ENCODE peak calls at places on chromosome 11, in eight cellular contexts. One of them, this sample, is unnamed.

GRCh38 chr11:106724293-106724892 is 293.9 kb downstream of the GUCY1A2 start:
- DNase-seq in upper lobe of left lung: no peak
- DNase-seq in transverse colon: no peak
- DNase-seq in GM12891: no peak
- DNase-seq in Panc1: no peak
- DNase-seq in GM23338: no peak
- DNase-seq in SK-N-SH: no peak
- DNase-seq in esophagus muscularis mucosa: no peak
- DNase-seq in this sample: no peak

GRCh38 chr11:65134240-65134951 is at the start of gene SYVN1:
- DNase-seq in upper lobe of left lung: peak
- DNase-seq in transverse colon: peak
- DNase-seq in GM12891: peak
- DNase-seq in Panc1: peak
- DNase-seq in GM23338: peak
- DNase-seq in SK-N-SH: peak
- DNase-seq in esophagus muscularis mucosa: peak
- DNase-seq in this sample: peak

GRCh38 chr11:62601114-62601363 is 626 bp downstream of the MTA2 start:
- DNase-seq in upper lobe of left lung: peak
- DNase-seq in transverse colon: peak
- DNase-seq in GM12891: no peak
- DNase-seq in Panc1: no peak
- DNase-seq in GM23338: no peak
- DNase-seq in SK-N-SH: no peak
- DNase-seq in esophagus muscularis mucosa: no peak
- DNase-seq in this sample: no peak

GRCh38 chr11:12042215-12042676 is 33.8 kb upstream of the DKK3 start:
- DNase-seq in upper lobe of left lung: no peak
- DNase-seq in transverse colon: no peak
- DNase-seq in GM12891: no peak
- DNase-seq in Panc1: no peak
- DNase-seq in GM23338: peak
- DNase-seq in SK-N-SH: no peak
- DNase-seq in esophagus muscularis mucosa: no peak
- DNase-seq in this sample: no peak

GRCh38 chr11:107549253-107549953 is 16.1 kb downstream of the ALKBH8 start:
- DNase-seq in upper lobe of left lung: no peak
- DNase-seq in transverse colon: no peak
- DNase-seq in GM12891: no peak
- DNase-seq in Panc1: no peak
- DNase-seq in GM23338: peak
- DNase-seq in SK-N-SH: peak
- DNase-seq in esophagus muscularis mucosa: no peak
- DNase-seq in this sample: no peak

GRCh38 chr11:65182258-65183170 is 786 bp downstream of the CAPN1 start:
- DNase-seq in upper lobe of left lung: peak
- DNase-seq in transverse colon: peak
- DNase-seq in GM12891: peak
- DNase-seq in Panc1: no peak
- DNase-seq in GM23338: peak
- DNase-seq in SK-N-SH: no peak
- DNase-seq in esophagus muscularis mucosa: no peak
- DNase-seq in this sample: no peak

GRCh38 chr11:11020747-11021149 is 162.9 kb upstream of the ZBED5 start:
- DNase-seq in upper lobe of left lung: no peak
- DNase-seq in transverse colon: no peak
- DNase-seq in GM12891: no peak
- DNase-seq in Panc1: no peak
- DNase-seq in GM23338: peak
- DNase-seq in SK-N-SH: peak
- DNase-seq in esophagus muscularis mucosa: no peak
- DNase-seq in this sample: no peak

GRCh38 chr11:637593-638507 is 781 bp downstream of the DRD4 start:
- DNase-seq in upper lobe of left lung: no peak
- DNase-seq in transverse colon: no peak
- DNase-seq in GM12891: no peak
- DNase-seq in Panc1: no peak
- DNase-seq in GM23338: peak
- DNase-seq in SK-N-SH: peak
- DNase-seq in esophagus muscularis mucosa: no peak
- DNase-seq in this sample: no peak

GRCh38 chr11:123483058-123483457 is 53.0 kb downstream of the GRAMD1B start:
- DNase-seq in upper lobe of left lung: no peak
- DNase-seq in transverse colon: no peak
- DNase-seq in GM12891: no peak
- DNase-seq in Panc1: no peak
- DNase-seq in GM23338: no peak
- DNase-seq in SK-N-SH: no peak
- DNase-seq in esophagus muscularis mucosa: no peak
- DNase-seq in this sample: no peak

GRCh38 chr11:94909371-94909820 is 64.0 kb downstream of the CWC15 start:
- DNase-seq in upper lobe of left lung: no peak
- DNase-seq in transverse colon: no peak
- DNase-seq in GM12891: no peak
- DNase-seq in Panc1: no peak
- DNase-seq in GM23338: no peak
- DNase-seq in SK-N-SH: no peak
- DNase-seq in esophagus muscularis mucosa: no peak
- DNase-seq in this sample: no peak

GRCh38 chr11:1238767-1239595 is 16.1 kb downstream of the MUC5B start:
- DNase-seq in upper lobe of left lung: no peak
- DNase-seq in transverse colon: peak
- DNase-seq in GM12891: no peak
- DNase-seq in Panc1: no peak
- DNase-seq in GM23338: peak
- DNase-seq in SK-N-SH: no peak
- DNase-seq in esophagus muscularis mucosa: no peak
- DNase-seq in this sample: no peak

GRCh38 chr11:114762437-114762836 is 84.1 kb downstream of the NXPE2 start:
- DNase-seq in upper lobe of left lung: peak
- DNase-seq in transverse colon: peak
- DNase-seq in GM12891: no peak
- DNase-seq in Panc1: no peak
- DNase-seq in GM23338: peak
- DNase-seq in SK-N-SH: peak
- DNase-seq in esophagus muscularis mucosa: no peak
- DNase-seq in this sample: peak

GRCh38 chr11:6992026-6992425 is 28.1 kb downstream of the ZNF214 start:
- DNase-seq in upper lobe of left lung: no peak
- DNase-seq in transverse colon: no peak
- DNase-seq in GM12891: no peak
- DNase-seq in Panc1: no peak
- DNase-seq in GM23338: no peak
- DNase-seq in SK-N-SH: no peak
- DNase-seq in esophagus muscularis mucosa: no peak
- DNase-seq in this sample: no peak

GRCh38 chr11:73204711-73205121 is 13.4 kb upstream of the P2RY2 start:
- DNase-seq in upper lobe of left lung: peak
- DNase-seq in transverse colon: peak
- DNase-seq in GM12891: no peak
- DNase-seq in Panc1: no peak
- DNase-seq in GM23338: no peak
- DNase-seq in SK-N-SH: no peak
- DNase-seq in esophagus muscularis mucosa: no peak
- DNase-seq in this sample: no peak

GRCh38 chr11:127490896-127491295 is 490.3 kb upstream of the KIRREL3 start:
- DNase-seq in upper lobe of left lung: no peak
- DNase-seq in transverse colon: no peak
- DNase-seq in GM12891: no peak
- DNase-seq in Panc1: no peak
- DNase-seq in GM23338: no peak
- DNase-seq in SK-N-SH: no peak
- DNase-seq in esophagus muscularis mucosa: peak
- DNase-seq in this sample: no peak

GRCh38 chr11:27255447-27255828 is 107.6 kb downstream of the CCDC34 start:
- DNase-seq in upper lobe of left lung: no peak
- DNase-seq in transverse colon: no peak
- DNase-seq in GM12891: no peak
- DNase-seq in Panc1: no peak
- DNase-seq in GM23338: no peak
- DNase-seq in SK-N-SH: no peak
- DNase-seq in esophagus muscularis mucosa: no peak
- DNase-seq in this sample: no peak

GRCh38 chr11:34404280-34404679 is 34.5 kb upstream of the CAT start:
- DNase-seq in upper lobe of left lung: no peak
- DNase-seq in transverse colon: no peak
- DNase-seq in GM12891: no peak
- DNase-seq in Panc1: no peak
- DNase-seq in GM23338: no peak
- DNase-seq in SK-N-SH: no peak
- DNase-seq in esophagus muscularis mucosa: no peak
- DNase-seq in this sample: no peak

GRCh38 chr11:67282155-67282875 is 6.8 kb upstream of the ANKRD13D start:
- DNase-seq in upper lobe of left lung: no peak
- DNase-seq in transverse colon: peak
- DNase-seq in GM12891: no peak
- DNase-seq in Panc1: no peak
- DNase-seq in GM23338: no peak
- DNase-seq in SK-N-SH: no peak
- DNase-seq in esophagus muscularis mucosa: no peak
- DNase-seq in this sample: no peak
- TF ChIP-seq POLR2AphosphoS5 in upper lobe of left lung: no peak
- TF ChIP-seq POLR2AphosphoS5 in transverse colon: no peak
- TF ChIP-seq POLR2AphosphoS5 in GM12891: no peak
- TF ChIP-seq POLR2AphosphoS5 in Panc1: no peak
- TF ChIP-seq POLR2AphosphoS5 in GM23338: no peak
- TF ChIP-seq POLR2AphosphoS5 in SK-N-SH: no peak
- TF ChIP-seq POLR2AphosphoS5 in esophagus muscularis mucosa: no peak
- TF ChIP-seq POLR2AphosphoS5 in this sample: no peak

GRCh38 chr11:15969701-15970329 is 386.5 kb downstream of the SOX6 start:
- DNase-seq in upper lobe of left lung: no peak
- DNase-seq in transverse colon: no peak
- DNase-seq in GM12891: no peak
- DNase-seq in Panc1: no peak
- DNase-seq in GM23338: no peak
- DNase-seq in SK-N-SH: no peak
- DNase-seq in esophagus muscularis mucosa: no peak
- DNase-seq in this sample: no peak

GRCh38 chr11:15968461-15969130 is 387.8 kb downstream of the SOX6 start:
- DNase-seq in upper lobe of left lung: no peak
- DNase-seq in transverse colon: no peak
- DNase-seq in GM12891: no peak
- DNase-seq in Panc1: no peak
- DNase-seq in GM23338: peak
- DNase-seq in SK-N-SH: no peak
- DNase-seq in esophagus muscularis mucosa: no peak
- DNase-seq in this sample: no peak

GRCh38 chr11:15967966-15968365 is 388.4 kb downstream of the SOX6 start:
- DNase-seq in upper lobe of left lung: no peak
- DNase-seq in transverse colon: no peak
- DNase-seq in GM12891: no peak
- DNase-seq in Panc1: no peak
- DNase-seq in GM23338: no peak
- DNase-seq in SK-N-SH: no peak
- DNase-seq in esophagus muscularis mucosa: no peak
- DNase-seq in this sample: no peak

GRCh38 chr11:15970506-15971214 is 385.7 kb downstream of the SOX6 start:
- DNase-seq in upper lobe of left lung: no peak
- DNase-seq in transverse colon: no peak
- DNase-seq in GM12891: no peak
- DNase-seq in Panc1: no peak
- DNase-seq in GM23338: no peak
- DNase-seq in SK-N-SH: no peak
- DNase-seq in esophagus muscularis mucosa: no peak
- DNase-seq in this sample: no peak

DNA sequence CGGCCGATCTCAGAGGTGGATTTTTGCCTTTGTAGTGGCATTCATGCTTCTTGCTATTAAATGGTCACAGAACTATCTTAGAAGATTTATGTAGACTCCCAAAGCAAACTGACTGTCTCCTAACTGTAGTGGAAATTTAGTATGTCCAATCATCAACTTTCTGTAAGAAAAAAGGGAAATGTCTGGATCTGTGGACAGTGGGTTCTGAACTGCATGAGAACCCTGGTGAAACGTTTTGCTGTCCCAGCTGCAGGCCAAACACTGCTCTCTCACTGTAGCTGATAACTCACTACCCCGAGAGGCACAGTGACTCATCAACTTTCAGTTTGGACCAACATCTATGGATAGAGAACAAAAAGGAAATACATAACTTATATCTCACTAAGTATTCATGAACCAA is 387.1 kb downstream of the SOX6 start:
- DNase-seq in upper lobe of left lung: peak
- DNase-seq in transverse colon: peak
- DNase-seq in GM12891: no peak
- DNase-seq in Panc1: peak
- DNase-seq in GM23338: no peak
- DNase-seq in SK-N-SH: no peak
- DNase-seq in esophagus muscularis mucosa: no peak
- DNase-seq in this sample: no peak
- TF ChIP-seq POLR2AphosphoS5 in upper lobe of left lung: peak
- TF ChIP-seq POLR2AphosphoS5 in transverse colon: no peak
- TF ChIP-seq POLR2AphosphoS5 in GM12891: no peak
- TF ChIP-seq POLR2AphosphoS5 in Panc1: no peak
- TF ChIP-seq POLR2AphosphoS5 in GM23338: no peak
- TF ChIP-seq POLR2AphosphoS5 in SK-N-SH: no peak
- TF ChIP-seq POLR2AphosphoS5 in esophagus muscularis mucosa: peak
- TF ChIP-seq POLR2AphosphoS5 in this sample: no peak

GRCh38 chr11:16604784-16605439 is 133.5 kb upstream of the C11orf58 start:
- DNase-seq in upper lobe of left lung: no peak
- DNase-seq in transverse colon: peak
- DNase-seq in GM12891: no peak
- DNase-seq in Panc1: no peak
- DNase-seq in GM23338: peak
- DNase-seq in SK-N-SH: peak
- DNase-seq in esophagus muscularis mucosa: no peak
- DNase-seq in this sample: no peak
- TF ChIP-seq POLR2AphosphoS5 in upper lobe of left lung: no peak
- TF ChIP-seq POLR2AphosphoS5 in transverse colon: peak
- TF ChIP-seq POLR2AphosphoS5 in GM12891: no peak
- TF ChIP-seq POLR2AphosphoS5 in Panc1: no peak
- TF ChIP-seq POLR2AphosphoS5 in GM23338: no peak
- TF ChIP-seq POLR2AphosphoS5 in SK-N-SH: no peak
- TF ChIP-seq POLR2AphosphoS5 in esophagus muscularis mucosa: no peak
- TF ChIP-seq POLR2AphosphoS5 in this sample: no peak

DNA sequence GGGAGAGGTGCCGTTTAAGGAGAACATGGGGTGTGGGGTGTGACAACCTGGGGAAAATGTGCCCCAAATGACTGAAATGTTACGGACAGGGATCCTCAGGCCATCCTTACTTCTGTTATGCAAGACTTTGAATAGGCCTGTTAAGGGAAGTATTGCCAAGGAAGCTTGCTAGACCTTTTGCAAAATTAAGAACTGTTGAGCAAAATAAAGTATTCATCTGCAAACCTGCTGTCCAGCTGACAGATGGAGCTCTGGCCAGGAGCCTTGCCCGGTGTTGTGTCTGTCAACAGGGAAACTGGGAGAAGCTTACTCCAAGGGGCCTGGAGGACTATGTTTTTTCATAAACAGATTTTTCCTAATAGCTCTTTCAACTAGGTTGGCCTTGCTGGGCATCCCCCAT is 48.0 kb downstream of the FAT3 start:
- DNase-seq in upper lobe of left lung: no peak
- DNase-seq in transverse colon: no peak
- DNase-seq in GM12891: no peak
- DNase-seq in Panc1: no peak
- DNase-seq in GM23338: no peak
- DNase-seq in SK-N-SH: no peak
- DNase-seq in esophagus muscularis mucosa: peak
- DNase-seq in this sample: no peak
- TF ChIP-seq POLR2AphosphoS5 in upper lobe of left lung: no peak
- TF ChIP-seq POLR2AphosphoS5 in transverse colon: no peak
- TF ChIP-seq POLR2AphosphoS5 in GM12891: no peak
- TF ChIP-seq POLR2AphosphoS5 in Panc1: no peak
- TF ChIP-seq POLR2AphosphoS5 in GM23338: no peak
- TF ChIP-seq POLR2AphosphoS5 in SK-N-SH: no peak
- TF ChIP-seq POLR2AphosphoS5 in esophagus muscularis mucosa: no peak
- TF ChIP-seq POLR2AphosphoS5 in this sample: no peak

This sample was measured in breast epithelium.